ENCODE peak calls at places on chromosomes 6 and 20, in eight cellular contexts. L is NCI-H2081; G is activated CD4-positive, CD25-positive, alpha-beta regulatory T cell; W is naive thymus-derived CD8-positive, alpha-beta T cell; J is NCI-H1694 treated with DMSO at 0.1 percent for 48 hours; O is ELF-1; X is amniotic stem cell; I is epithelial cell of esophagus. F is an unnamed sample.

GRCh38 chr20:56724246-56724757 is 95.2 kb downstream of the TFAP2C start:
- DNase-seq in W (no peak), G (no peak), I (no peak), J (no peak), O (no peak), L (no peak), X (no peak), F (no peak)

GRCh38 chr6:68691120-68691519 is 56.0 kb downstream of the ADGRB3 start:
- DNase-seq in W (no peak), X (no peak), L (no peak), G (no peak), J (no peak), O (no peak), I (no peak), F (no peak)

GRCh38 chr6:89610149-89610642 is 28.4 kb downstream of the LYRM2 start:
- DNase-seq in L (peak), X (peak), J (peak), W (peak), G (peak), I (peak), O (peak), F (no peak)

GRCh38 chr6:165204807-165205545 is 104.4 kb downstream of the C6orf118 start:
- DNase-seq in J (no peak), G (no peak), X (no peak), I (peak), O (no peak), L (no peak), W (no peak), F (no peak)

GRCh38 chr6:78598966-78599365 is 268.4 kb upstream of the IRAK1BP1 start:
- DNase-seq in L (no peak), J (no peak), W (no peak), G (no peak), I (peak), O (no peak), X (peak), F (no peak)

GRCh38 chr6:110554966-110555460 is 78.6 kb upstream of the SLC22A16 start:
- DNase-seq in L (no peak), I (no peak), W (no peak), O (no peak), G (no peak), J (no peak), X (no peak), F (no peak)

GRCh38 chr6:91276315-91276714 is 689.4 kb upstream of the MAP3K7 start:
- DNase-seq in O (peak), W (no peak), I (peak), G (no peak), X (no peak), L (no peak), J (no peak), F (no peak)

GRCh38 chr20:18847226-18847625 is 33.6 kb downstream of the SCP2D1 start:
- DNase-seq in O (no peak), L (no peak), J (no peak), G (no peak), X (no peak), I (no peak), W (no peak), F (no peak)

GRCh38 chr6:26319405-26320128 is 45.4 kb upstream of the BTN3A2 start:
- DNase-seq in L (no peak), X (no peak), J (no peak), I (no peak), W (no peak), O (peak), G (no peak), F (no peak)

GRCh38 chr20:10178727-10179313 is 39.8 kb upstream of the SNAP25 start:
- DNase-seq in W (no peak), O (no peak), L (no peak), J (no peak), I (peak), G (no peak), X (no peak), F (peak)

GRCh38 chr6:87714093-87714809 is 12.2 kb upstream of the AKIRIN2 start:
- DNase-seq in X (peak), G (no peak), I (peak), L (no peak), J (no peak), W (no peak), O (no peak), F (no peak)

GRCh38 chr20:63977392-63978276 is 1.8 kb downstream of the SAMD10 start:
- DNase-seq in L (no peak), G (no peak), I (peak), J (no peak), W (no peak), X (no peak), O (no peak), F (no peak)

GRCh38 chr6:28474441-28475219 is 31.3 kb upstream of the ZSCAN23 start:
- DNase-seq in X (peak), W (peak), O (peak), G (no peak), J (peak), I (peak), L (peak), F (no peak)

GRCh38 chr20:34043025-34043424 is 49.3 kb downstream of the RALY start:
- DNase-seq in X (no peak), W (no peak), G (no peak), I (no peak), O (no peak), J (no peak), L (no peak), F (no peak)

GRCh38 chr20:46741924-46742692 is 32.7 kb downstream of the SLC2A10 start:
- DNase-seq in I (no peak), X (no peak), O (no peak), G (no peak), W (no peak), L (no peak), J (no peak), F (no peak)

GRCh38 chr20:51591871-51592270 is 49.4 kb upstream of the NFATC2 start:
- DNase-seq in O (no peak), W (no peak), I (no peak), J (no peak), X (no peak), L (no peak), G (no peak), F (no peak)

GRCh38 chr20:33267691-33268090 is 15.3 kb upstream of the BPIFB1 start:
- DNase-seq in L (no peak), J (no peak), O (no peak), G (no peak), W (no peak), I (no peak), X (no peak), F (no peak)

GRCh38 chr6:44227138-44227770 is 3.9 kb downstream of the SLC29A1 start:
- DNase-seq in O (peak), X (no peak), J (no peak), I (no peak), G (no peak), W (no peak), L (no peak), F (no peak)

GRCh38 chr6:108710046-108710445 is 138.2 kb upstream of the ARMC2 start:
- DNase-seq in X (no peak), G (no peak), L (no peak), I (no peak), W (no peak), O (no peak), J (no peak), F (no peak)

GRCh38 chr6:90397047-90397446 is 100.4 kb upstream of the BACH2 start:
- DNase-seq in J (no peak), X (no peak), I (no peak), O (peak), W (no peak), L (no peak), G (no peak), F (no peak)

GRCh38 chr20:35312348-35312747 is 20.1 kb upstream of the FAM83C start:
- DNase-seq in G (no peak), I (peak), L (peak), X (peak), J (no peak), W (no peak), O (no peak), F (no peak)

GRCh38 chr6:80523531-80523970 is 417.1 kb downstream of the BCKDHB start:
- DNase-seq in J (no peak), X (no peak), G (no peak), O (peak), I (peak), L (no peak), W (no peak), F (no peak)

GRCh38 chr20:14992961-14993360 is 655.5 kb upstream of the FLRT3 start:
- DNase-seq in O (no peak), I (no peak), X (no peak), W (no peak), J (no peak), L (peak), G (no peak), F (no peak)

GRCh38 chr20:49552007-49552406 is 15.9 kb downstream of the PTGIS start:
- DNase-seq in L (no peak), G (no peak), O (no peak), X (no peak), J (no peak), I (no peak), W (no peak), F (no peak)

GRCh38 chr6:135812085-135812526 is 39.4 kb upstream of the PDE7B start:
- DNase-seq in J (no peak), W (no peak), G (no peak), X (no peak), L (no peak), O (peak), I (no peak), F (no peak)

GRCh38 chr20:48131581-48131980 is 346.3 kb upstream of the SULF2 start:
- DNase-seq in X (no peak), W (no peak), O (no peak), L (no peak), G (no peak), I (no peak), J (no peak), F (no peak)

GRCh38 chr6:37717836-37718251 is 20.2 kb upstream of the MDGA1 start:
- DNase-seq in I (peak), G (no peak), L (no peak), J (no peak), X (no peak), O (no peak), W (no peak), F (no peak)

GRCh38 chr6:110484321-110484720 is 7.9 kb upstream of the SLC22A16 start:
- DNase-seq in X (no peak), J (no peak), G (no peak), O (no peak), W (no peak), L (no peak), I (peak), F (no peak)

GRCh38 chr20:4322499-4322898 is 307.1 kb upstream of the RNF24 start:
- DNase-seq in I (no peak), X (no peak), G (no peak), W (no peak), J (no peak), L (no peak), O (no peak), F (no peak)

GRCh38 chr20:45539382-45539781 is at the start of gene WFDC6:
- DNase-seq in I (no peak), W (no peak), L (no peak), X (no peak), G (no peak), J (no peak), O (no peak), F (no peak)

GRCh38 chr20:61588356-61589054 is 336.4 kb downstream of the CDH4 start:
- DNase-seq in X (no peak), I (no peak), O (peak), G (no peak), J (no peak), L (no peak), W (no peak), F (no peak)

GRCh38 chr6:170097505-170098427 is 193.1 kb downstream of the DLL1 start:
- DNase-seq in J (no peak), L (no peak), I (no peak), W (no peak), O (peak), G (no peak), X (no peak), F (no peak)

GRCh38 chr6:166206510-166207389 is 39.1 kb upstream of the TBXT start:
- DNase-seq in W (no peak), X (no peak), I (no peak), O (no peak), G (no peak), L (no peak), J (no peak), F (no peak)